ENCODE peak calls at places on chromosomes 6 and 20, in seven cellular contexts. Q is cardiac muscle cell; K is tibial artery; Y is prostate gland; B is CD8-positive, alpha-beta T cell; P is suprapubic skin; R is body of pancreas. F is an unnamed sample.

GRCh38 chr6:158008894-158009891 is 27.5 kb downstream of the SYNJ2 start:
- DNase-seq in P (peak; percentile 85), Y (peak; percentile 63), B (no peak), K (peak; percentile 56), R (peak; percentile 53), Q (peak; percentile 89), F (no peak)

GRCh38 chr6:36443951-36444428 is 1.2 kb downstream of the KCTD20 start:
- DNase-seq in B (no peak), P (no peak), Y (no peak), Q (no peak), R (no peak), K (no peak), F (no peak)

GRCh38 chr20:36113015-36113414 is 41.5 kb upstream of the EPB41L1 start:
- DNase-seq in B (no peak), Q (no peak), R (no peak), K (no peak), P (no peak), Y (no peak), F (no peak)

GRCh38 chr20:19552144-19552895 is 205.7 kb upstream of the RIN2 start:
- DNase-seq in Y (peak; percentile 51), R (peak; percentile 46), Q (peak; percentile 14), K (no peak), B (no peak), P (no peak), F (peak; percentile 49)

GRCh38 chr6:81857812-81858211 is 105.3 kb upstream of the TENT5A start:
- DNase-seq in K (no peak), R (no peak), P (no peak), Q (no peak), Y (no peak), B (no peak), F (no peak)

GRCh38 chr20:60242836-60243520 is 284.8 kb downstream of the CDH26 start:
- DNase-seq in Y (no peak), K (no peak), B (no peak), P (no peak), R (no peak), Q (no peak), F (no peak)

GRCh38 chr20:57996936-57997629 is 231.4 kb downstream of the ANKRD60 start:
- DNase-seq in Y (peak; percentile 70), K (no peak), R (no peak), B (no peak), P (no peak), Q (peak; percentile 18), F (no peak)

GRCh38 chr6:36069573-36069972 is 42.0 kb downstream of the MAPK14 start:
- DNase-seq in R (no peak), Y (no peak), B (no peak), P (no peak), Q (no peak), K (no peak), F (no peak)

GRCh38 chr20:36086767-36087166 is 67.8 kb upstream of the EPB41L1 start:
- DNase-seq in B (no peak), R (no peak), K (no peak), Q (no peak), P (no peak), Y (no peak), F (no peak)

GRCh38 chr6:41892921-41893564 is 2.1 kb downstream of the USP49 start:
- DNase-seq in R (no peak), B (no peak), Q (no peak), P (no peak), K (no peak), Y (no peak), F (no peak)

GRCh38 chr20:57398231-57398821 is 7.1 kb downstream of the RBM38 start:
- DNase-seq in R (peak; percentile 78), Q (no peak), Y (peak; percentile 61), K (no peak), P (no peak), B (peak; percentile 94), F (peak; percentile 80)

GRCh38 chr6:15065603-15066002 is 180.3 kb upstream of the JARID2 start:
- DNase-seq in Y (no peak), P (no peak), B (no peak), K (no peak), R (no peak), Q (no peak), F (no peak)

GRCh38 chr20:17870063-17870740 is 98.4 kb downstream of the SNX5 start:
- DNase-seq in Y (no peak), P (no peak), R (no peak), Q (peak; percentile 67), K (no peak), B (no peak), F (no peak)
- H3K27ac ChIP-seq in Y (no peak overlapping the region), P (no peak overlapping the region), R (peak overlapping the region; percentile 25), Q (no peak overlapping the region), K (no peak overlapping the region), B (no peak overlapping the region), F (peak overlapping the region; percentile 50)

GRCh38 chr6:75368864-75369402 is 84.3 kb upstream of the TMEM30A start:
- DNase-seq in B (no peak), Q (no peak), K (peak; percentile 38), R (no peak), Y (no peak), P (no peak), F (no peak)

GRCh38 chr6:75363304-75363703 is 78.7 kb upstream of the TMEM30A start:
- DNase-seq in K (no peak), Y (no peak), P (no peak), B (no peak), Q (no peak), R (no peak), F (no peak)

GRCh38 chr6:75372884-75373283 is 88.3 kb upstream of the TMEM30A start:
- DNase-seq in K (no peak), B (no peak), Y (no peak), Q (no peak), R (no peak), P (no peak), F (no peak)

DNA sequence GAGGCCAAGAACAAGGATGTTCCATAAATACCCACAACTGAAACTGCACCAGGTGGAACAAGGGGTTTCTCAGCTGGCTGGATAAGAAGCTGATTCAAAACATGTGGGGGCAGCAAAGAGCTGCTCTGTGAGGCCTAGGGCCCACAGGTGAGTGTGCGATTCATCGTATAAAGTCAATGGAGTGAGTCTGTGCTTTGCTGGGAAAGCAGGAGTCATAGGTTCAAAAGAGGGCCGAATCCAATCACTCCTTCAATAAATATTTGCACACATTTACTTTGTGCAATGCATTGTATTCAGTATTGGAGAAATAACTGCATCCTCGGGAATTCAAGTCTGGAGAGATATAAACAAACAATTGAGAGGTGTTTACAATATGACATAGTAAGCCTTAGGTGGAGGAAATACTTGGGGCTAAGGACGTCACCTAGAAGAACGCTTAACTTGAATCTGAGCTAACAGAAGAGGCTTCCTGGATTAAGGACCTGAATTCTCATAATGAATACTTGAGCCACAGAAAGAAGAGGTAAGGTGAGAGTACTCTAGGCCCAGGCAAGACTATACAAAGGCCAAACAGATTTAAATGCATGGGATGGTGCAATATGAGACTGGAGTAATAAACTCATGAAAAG is 83.7 kb upstream of the TMEM30A start:
- DNase-seq in Y (no peak), P (no peak), R (peak; percentile 58), K (no peak), B (no peak), Q (peak; percentile 43), F (peak; percentile 36)
- TF ChIP-seq CTCF in Y (peak; percentile 42), P (no peak), R (peak; percentile 64), K (no peak), B (no peak), Q (peak; percentile 46), F (peak; percentile 51)

DNA sequence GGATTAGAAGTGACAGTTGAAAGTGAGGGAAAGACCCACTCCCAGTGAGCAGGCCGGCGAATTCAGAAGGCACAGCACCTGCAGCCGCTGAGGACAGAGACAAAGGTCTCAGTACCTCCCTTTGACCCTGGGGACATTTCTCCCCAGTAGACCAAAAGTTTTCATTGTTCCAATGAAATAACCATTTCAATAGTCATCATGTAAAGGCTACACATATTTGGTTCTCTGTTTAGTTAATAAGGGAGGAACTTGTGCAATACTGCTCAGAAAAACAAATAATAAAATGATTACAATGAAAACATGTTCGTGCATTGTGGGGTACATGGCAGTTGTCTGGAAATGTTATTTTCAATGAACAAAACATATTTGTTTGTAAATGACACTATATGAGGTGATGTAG is 52.5 kb downstream of the EDN1 start:
- DNase-seq in P (peak; percentile 11), R (no peak), Q (no peak), K (no peak), B (no peak), Y (no peak), F (no peak)
- H3K27ac ChIP-seq in P (no peak overlapping the region), R (peak overlapping the region; percentile 93), Q (no peak overlapping the region), K (no peak overlapping the region), B (no peak overlapping the region), Y (no peak overlapping the region), F (peak overlapping the region; percentile 81)

GRCh38 chr20:16007978-16008377 is 565.3 kb downstream of the KIF16B start:
- DNase-seq in B (no peak), K (no peak), Y (no peak), P (no peak), R (no peak), Q (no peak), F (no peak)
- TF ChIP-seq CTCF in B (no peak), K (no peak), Y (no peak), P (no peak), R (no peak), Q (no peak), F (no peak)

F was measured in stomach.